ENCODE peak calls at places on chromosomes 11 and 22, in five cellular contexts. R is epithelial cell of esophagus, W is body of pancreas, F is right atrium auricular region, Z is BJ. U is an unnamed sample.
A peak's percentile ranks its signal among the peaks of the same experiment; 100 is the strongest.

GRCh38 chr22:50060441-50061140 is 2.5 kb upstream of the TTLL8 start:
- DNase-seq in R (no peak), W (peak; percentile 74), F (no peak), Z (no peak), U (no peak)

GRCh38 chr11:73162196-73162740 is 20.1 kb upstream of the FCHSD2 start:
- DNase-seq in R (no peak), W (no peak), F (no peak), Z (no peak), U (no peak)

GRCh38 chr11:101478587-101479375 is 105.0 kb downstream of the TRPC6 start:
- DNase-seq in R (peak; percentile 70), W (no peak), F (no peak), Z (no peak), U (no peak)

GRCh38 chr11:10379871-10380568 is 75.0 kb upstream of the AMPD3 start:
- DNase-seq in R (peak; percentile 60), W (no peak), F (no peak), Z (no peak), U (peak; percentile 76)

GRCh38 chr22:19722175-19722914 is 994 bp upstream of the GP1BB start:
- DNase-seq in R (no peak), W (no peak), F (no peak), Z (no peak), U (no peak)

GRCh38 chr11:26649884-26650283 is 72.0 kb downstream of the SLC5A12 start:
- DNase-seq in R (peak; percentile 87), W (peak; percentile 81), F (no peak), Z (peak; percentile 4), U (peak; percentile 73)

GRCh38 chr11:115276799-115277198 is 227.4 kb downstream of the CADM1 start:
- DNase-seq in R (no peak), W (no peak), F (no peak), Z (peak; percentile 21), U (no peak)

GRCh38 chr22:45082795-45083194 is 73.0 kb upstream of the PHF21B start:
- DNase-seq in R (no peak), W (no peak), F (no peak), Z (no peak), U (peak; percentile 39)

GRCh38 chr11:6298605-6299004 is 21.7 kb downstream of the CAVIN3 start:
- DNase-seq in R (peak; percentile 52), W (peak; percentile 85), F (no peak), Z (no peak), U (peak; percentile 64)

GRCh38 chr11:61522881-61523280 is 14.3 kb downstream of the LRRC10B start:
- DNase-seq in R (no peak), W (no peak), F (no peak), Z (no peak), U (no peak)

GRCh38 chr11:94740975-94741707 is 27.0 kb upstream of the AMOTL1 start:
- DNase-seq in R (peak; percentile 80), W (peak; percentile 44), F (no peak), Z (no peak), U (peak; percentile 75)

GRCh38 chr22:50084570-50084969 is 656 bp downstream of the MLC1 start:
- DNase-seq in R (no peak), W (no peak), F (no peak), Z (no peak), U (no peak)

GRCh38 chr11:47003180-47003877 is 66.8 kb downstream of the CSTPP1 start:
- DNase-seq in R (no peak), W (peak; percentile 24), F (no peak), Z (no peak), U (peak; percentile 72)

GRCh38 chr22:30654361-30654760 is 13.3 kb downstream of the DUSP18 start:
- DNase-seq in R (no peak), W (no peak), F (no peak), Z (no peak), U (no peak)

GRCh38 chr11:36818410-36818809 is 220.4 kb upstream of the RAG2 start:
- DNase-seq in R (peak; percentile 3), W (peak; percentile 21), F (no peak), Z (no peak), U (peak; percentile 34)

GRCh38 chr11:1873048-1873812 is 18.5 kb downstream of the PRR33 start:
- DNase-seq in R (peak; percentile 79), W (peak; percentile 1), F (no peak), Z (no peak), U (peak; percentile 46)

GRCh38 chr11:36147491-36147890 is 141.7 kb downstream of the COMMD9 start:
- DNase-seq in R (peak; percentile 18), W (no peak), F (no peak), Z (no peak), U (no peak)

GRCh38 chr22:50670914-50671538 is 1.6 kb upstream of the SHANK3 start:
- DNase-seq in R (no peak), W (no peak), F (peak; percentile 34), Z (no peak), U (no peak)

GRCh38 chr11:117095301-117096139 is 2.7 kb downstream of the SIK3 start:
- DNase-seq in R (peak; percentile 38), W (no peak), F (no peak), Z (no peak), U (peak; percentile 74)

GRCh38 chr11:61092280-61092766 is 10.0 kb upstream of the CD5 start:
- DNase-seq in R (no peak), W (no peak), F (no peak), Z (no peak), U (no peak)

GRCh38 chr11:115170133-115170815 is 333.9 kb downstream of the CADM1 start:
- DNase-seq in R (peak; percentile 30), W (peak; percentile 45), F (no peak), Z (no peak), U (peak; percentile 47)

GRCh38 chr22:31075961-31076360 is 5.2 kb upstream of the SMTN start:
- DNase-seq in R (no peak), W (peak; percentile 56), F (peak; percentile 90), Z (peak; percentile 49), U (peak; percentile 93)

GRCh38 chr11:61609970-61610347 is 29.1 kb upstream of the SYT7 start:
- DNase-seq in R (peak; percentile 49), W (peak; percentile 57), F (no peak), Z (no peak), U (peak; percentile 54)

GRCh38 chr22:42116848-42117424 is 13.7 kb downstream of the CYP2D6 start:
- DNase-seq in R (no peak), W (peak; percentile 51), F (no peak), Z (no peak), U (no peak)

GRCh38 chr22:50688448-50688847 is 15.8 kb downstream of the SHANK3 start:
- DNase-seq in R (no peak), W (no peak), F (no peak), Z (no peak), U (no peak)

GRCh38 chr22:17152971-17153370 is 6.1 kb downstream of the HDHD5 start:
- DNase-seq in R (no peak), W (peak; percentile 10), F (no peak), Z (no peak), U (no peak)

GRCh38 chr11:12088047-12088481 is 22.3 kb upstream of the MICAL2 start:
- DNase-seq in R (peak; percentile 88), W (peak; percentile 36), F (peak; percentile 83), Z (no peak), U (peak; percentile 90)

GRCh38 chr11:77071671-77072605 is 5.2 kb downstream of the CAPN5 start:
- DNase-seq in R (no peak), W (no peak), F (no peak), Z (no peak), U (peak; percentile 67)

GRCh38 chr11:2804701-2805387 is 80.7 kb downstream of the CDKN1C start:
- DNase-seq in R (no peak), W (peak; percentile 7), F (peak; percentile 58), Z (no peak), U (no peak)

GRCh38 chr11:65053826-65054503 is 4.4 kb downstream of the NAALADL1 start:
- DNase-seq in R (no peak), W (no peak), F (no peak), Z (no peak), U (no peak)

GRCh38 chr11:119830400-119830799 is 101.4 kb upstream of the NECTIN1 start:
- DNase-seq in R (no peak), W (no peak), F (no peak), Z (no peak), U (no peak)

GRCh38 chr11:36945384-36945783 is 347.3 kb upstream of the RAG2 start:
- DNase-seq in R (peak; percentile 8), W (no peak), F (no peak), Z (no peak), U (peak; percentile 45)

GRCh38 chr11:75406338-75406777 is 7.0 kb downstream of the RPS3 start:
- DNase-seq in R (peak; percentile 44), W (no peak), F (no peak), Z (no peak), U (peak; percentile 60)

GRCh38 chr11:37264783-37265182 is 666.7 kb upstream of the RAG2 start:
- DNase-seq in R (peak; percentile 32), W (no peak), F (no peak), Z (no peak), U (no peak)

GRCh38 chr11:86931965-86932332 is 23.2 kb downstream of the FZD4 start:
- DNase-seq in R (peak; percentile 63), W (no peak), F (no peak), Z (no peak), U (peak; percentile 61)

GRCh38 chr11:92888701-92889100 is 80.8 kb upstream of the MTNR1B start:
- DNase-seq in R (peak; percentile 9), W (no peak), F (no peak), Z (no peak), U (no peak)

GRCh38 chr11:11979487-11980117 is 28.8 kb downstream of the DKK3 start:
- DNase-seq in R (peak; percentile 58), W (no peak), F (peak; percentile 83), Z (peak; percentile 68), U (peak; percentile 88)

GRCh38 chr11:3995307-3995706 is 99.3 kb upstream of the RRM1 start:
- DNase-seq in R (no peak), W (no peak), F (no peak), Z (no peak), U (peak; percentile 7)
- H3K4me3 ChIP-seq in R (no peak overlapping the region), W (no peak overlapping the region), F (no peak overlapping the region), Z (no peak overlapping the region), U (no peak overlapping the region)

DNA sequence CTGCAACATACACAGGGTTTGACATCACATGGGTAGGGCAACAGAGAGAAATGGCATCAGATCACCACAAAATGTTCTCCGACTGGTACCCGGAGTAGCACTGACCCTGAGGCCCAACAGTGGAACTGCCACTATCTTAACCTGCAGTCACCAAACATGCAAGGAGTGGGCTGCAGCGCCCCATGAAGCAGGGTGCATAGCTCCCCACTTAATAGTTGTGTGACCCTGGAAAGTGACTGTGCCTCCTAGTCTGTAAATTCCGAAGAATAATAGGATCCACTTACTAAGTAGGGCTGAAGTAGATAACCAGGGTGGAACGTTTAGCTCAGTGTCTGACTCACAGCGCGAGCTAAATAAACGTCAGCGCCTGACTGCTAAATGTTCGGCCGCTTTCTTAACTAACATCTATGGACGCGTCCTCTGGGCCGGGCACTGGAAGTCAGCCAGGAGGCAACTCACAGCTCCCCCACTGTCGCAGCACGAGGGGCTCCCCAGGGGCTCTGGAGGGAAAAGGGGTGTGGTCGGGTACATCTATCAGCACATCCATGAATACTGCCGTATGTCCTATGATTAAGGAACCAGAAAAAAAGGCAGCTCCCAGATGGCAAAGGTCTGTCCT is 777 bp downstream of the LTO1 start:
- DNase-seq in R (peak; percentile 85), W (peak; percentile 39), F (no peak), Z (no peak), U (peak; percentile 98)
- H3K4me3 ChIP-seq in R (peak overlapping the region; percentile 66), W (peak overlapping the region; percentile 84), F (peak overlapping the region; percentile 100), Z (peak overlapping the region; percentile 88), U (peak overlapping the region; percentile 98)

GRCh38 chr22:46815896-46816721 is 53.7 kb downstream of the TBC1D22A start:
- DNase-seq in R (no peak), W (peak; percentile 43), F (peak; percentile 55), Z (no peak), U (peak; percentile 71)
- H3K4me3 ChIP-seq in R (no peak overlapping the region), W (no peak overlapping the region), F (no peak overlapping the region), Z (no peak overlapping the region), U (no peak overlapping the region)

GRCh38 chr22:23767673-23768548 is at the start of gene CHCHD10:
- DNase-seq in R (peak; percentile 67), W (peak; percentile 90), F (peak; percentile 87), Z (no peak), U (peak; percentile 86)
- H3K4me3 ChIP-seq in R (peak within 1 kb of the TSS; percentile 67), W (peak within 1 kb of the TSS; percentile 80), F (peak within 1 kb of the TSS; percentile 72), Z (peak within 1 kb of the TSS; percentile 61), U (peak within 1 kb of the TSS; percentile 78)